ENCODE peak calls at places on chromosomes 16 and 17, in eight cellular contexts. Y, M, N, I, G, K, O and U are unnamed samples.

GRCh38 chr17:83198366-83199341 is 119.2 kb downstream of the METRNL start:
- DNase-seq in Y (peak; percentile 21), M (no peak), N (peak; percentile 56), I (peak; percentile 3), G (no peak), K (peak; percentile 4), O (no peak), U (no peak)

GRCh38 chr17:17151055-17151454 is 55.1 kb downstream of the PLD6 start:
- DNase-seq in Y (no peak), M (peak; percentile 52), N (no peak), I (no peak), G (peak; percentile 90), K (no peak), O (no peak), U (no peak)

GRCh38 chr16:1314399-1315068 is 5.1 kb downstream of the UBE2I start:
- DNase-seq in Y (no peak), M (no peak), N (no peak), I (no peak), G (no peak), K (no peak), O (no peak), U (no peak)

GRCh38 chr16:57469917-57470470 is 7.5 kb downstream of the POLR2C start:
- DNase-seq in Y (no peak), M (peak; percentile 49), N (no peak), I (no peak), G (no peak), K (no peak), O (no peak), U (no peak)

GRCh38 chr16:23670137-23670776 is 8.4 kb upstream of the PLK1 start:
- DNase-seq in Y (no peak), M (no peak), N (no peak), I (no peak), G (peak; percentile 95), K (no peak), O (no peak), U (no peak)

GRCh38 chr17:71188811-71189492 is 931.9 kb upstream of the SOX9 start:
- DNase-seq in Y (no peak), M (no peak), N (no peak), I (no peak), G (peak; percentile 95), K (no peak), O (no peak), U (no peak)

GRCh38 chr17:72850410-72850809 is 242.1 kb downstream of the SLC39A11 start:
- DNase-seq in Y (no peak), M (peak; percentile 18), N (no peak), I (no peak), G (peak; percentile 84), K (no peak), O (no peak), U (no peak)

GRCh38 chr17:8572767-8573166 is 57.8 kb downstream of the MYH10 start:
- DNase-seq in Y (no peak), M (no peak), N (no peak), I (no peak), G (no peak), K (no peak), O (no peak), U (no peak)

GRCh38 chr17:4310349-4311060 is 46.7 kb upstream of the ANKFY1 start:
- DNase-seq in Y (no peak), M (no peak), N (no peak), I (peak; percentile 59), G (peak; percentile 54), K (no peak), O (no peak), U (no peak)

GRCh38 chr16:14405611-14406537 is 224.2 kb downstream of the PARN start:
- DNase-seq in Y (peak; percentile 56), M (peak; percentile 59), N (peak; percentile 3), I (no peak), G (no peak), K (no peak), O (peak; percentile 100), U (no peak)

GRCh38 chr16:14370736-14371234 is 259.3 kb downstream of the PARN start:
- DNase-seq in Y (no peak), M (no peak), N (no peak), I (no peak), G (no peak), K (no peak), O (no peak), U (peak; percentile 81)

GRCh38 chr16:89193021-89193575 is 7.2 kb downstream of the SLC22A31 start:
- DNase-seq in Y (peak; percentile 84), M (peak; percentile 84), N (peak; percentile 86), I (peak; percentile 19), G (peak; percentile 86), K (no peak), O (peak; percentile 84), U (no peak)

GRCh38 chr17:74211141-74211928 is 2.0 kb upstream of the TTYH2 start:
- DNase-seq in Y (no peak), M (no peak), N (no peak), I (no peak), G (no peak), K (no peak), O (peak; percentile 73), U (no peak)

GRCh38 chr17:76493505-76494167 is 7.6 kb downstream of the RHBDF2 start:
- DNase-seq in Y (no peak), M (no peak), N (no peak), I (no peak), G (no peak), K (no peak), O (no peak), U (no peak)

GRCh38 chr17:34378664-34379101 is 15.7 kb upstream of the CCL1 start:
- DNase-seq in Y (no peak), M (no peak), N (no peak), I (no peak), G (no peak), K (no peak), O (no peak), U (no peak)
- H3K4me3 ChIP-seq in Y (no peak overlapping the region), M (no peak overlapping the region), N (no peak overlapping the region), I (no peak overlapping the region), G (peak overlapping the region; percentile 11), K (no peak overlapping the region), O (no peak overlapping the region), U (no peak overlapping the region)

GRCh38 chr16:22206847-22207714 is 1.0 kb downstream of the EEF2K start:
- DNase-seq in Y (peak; percentile 85), M (peak; percentile 37), N (peak; percentile 88), I (peak; percentile 93), G (peak; percentile 57), K (peak; percentile 75), O (peak; percentile 61), U (no peak)

GRCh38 chr16:22206013-22206846 is at the start of gene EEF2K:
- DNase-seq in Y (peak; percentile 96), M (peak; percentile 98), N (peak; percentile 93), I (peak; percentile 97), G (peak; percentile 95), K (peak; percentile 86), O (peak; percentile 83), U (peak; percentile 96)

GRCh38 chr16:22204091-22204655 is 1.9 kb upstream of the EEF2K start:
- DNase-seq in Y (no peak), M (no peak), N (peak; percentile 4), I (no peak), G (no peak), K (no peak), O (no peak), U (no peak)

GRCh38 chr16:22207715-22208360 is 1.8 kb downstream of the EEF2K start:
- DNase-seq in Y (no peak), M (no peak), N (no peak), I (no peak), G (no peak), K (no peak), O (no peak), U (no peak)

GRCh38 chr16:22205577-22206012 is 483 bp upstream of the EEF2K start:
- DNase-seq in Y (no peak), M (no peak), N (no peak), I (no peak), G (no peak), K (no peak), O (no peak), U (no peak)
- TF ChIP-seq POLR2A in Y (no peak), M (no peak), N (no peak), I (no peak), G (no peak), K (no peak), O (no peak), U (no peak)

DNA sequence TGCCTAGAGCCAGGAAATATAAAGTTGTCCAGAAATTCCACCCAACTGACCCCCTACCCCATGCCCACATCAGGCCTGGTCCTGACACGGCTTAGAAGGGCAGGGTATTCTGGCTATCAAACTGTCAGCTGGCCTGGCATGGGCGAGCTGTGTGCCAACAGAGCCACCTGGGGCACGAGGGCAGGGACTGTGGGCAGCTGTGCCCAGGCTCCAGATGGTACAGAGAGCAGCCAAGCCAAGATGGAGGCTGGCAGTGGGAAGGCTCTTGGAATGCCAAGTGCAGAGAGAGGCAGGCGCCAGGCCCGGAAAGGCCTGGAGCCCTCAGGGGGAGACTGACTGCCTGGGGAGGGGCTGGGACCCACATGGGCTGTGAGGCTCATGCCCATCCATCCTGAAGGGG is 24.3 kb upstream of the PHF12 start:
- DNase-seq in Y (no peak), M (no peak), N (no peak), I (no peak), G (no peak), K (no peak), O (no peak), U (no peak)
- H3K4me1 ChIP-seq in Y (peaks cover under 1% of the 10 kb centered on the region), M (no peaks in the 10 kb centered on the region), N (peaks cover 18% of the 10 kb centered on the region), I (peaks cover 25% of the 10 kb centered on the region), G (peaks cover 2% of the 10 kb centered on the region), K (no peaks in the 10 kb centered on the region), O (no peaks in the 10 kb centered on the region), U (peaks cover 2% of the 10 kb centered on the region)

GRCh38 chr17:79607941-79608728 is 2.7 kb downstream of the RBFOX3 start:
- DNase-seq in Y (no peak), M (peak; percentile 27), N (no peak), I (peak; percentile 23), G (no peak), K (no peak), O (peak; percentile 83), U (no peak)
- H3K4me3 ChIP-seq in Y (no peak overlapping the region), M (no peak overlapping the region), N (no peak overlapping the region), I (no peak overlapping the region), G (no peak overlapping the region), K (no peak overlapping the region), O (peak overlapping the region; percentile 60), U (no peak overlapping the region)

DNA sequence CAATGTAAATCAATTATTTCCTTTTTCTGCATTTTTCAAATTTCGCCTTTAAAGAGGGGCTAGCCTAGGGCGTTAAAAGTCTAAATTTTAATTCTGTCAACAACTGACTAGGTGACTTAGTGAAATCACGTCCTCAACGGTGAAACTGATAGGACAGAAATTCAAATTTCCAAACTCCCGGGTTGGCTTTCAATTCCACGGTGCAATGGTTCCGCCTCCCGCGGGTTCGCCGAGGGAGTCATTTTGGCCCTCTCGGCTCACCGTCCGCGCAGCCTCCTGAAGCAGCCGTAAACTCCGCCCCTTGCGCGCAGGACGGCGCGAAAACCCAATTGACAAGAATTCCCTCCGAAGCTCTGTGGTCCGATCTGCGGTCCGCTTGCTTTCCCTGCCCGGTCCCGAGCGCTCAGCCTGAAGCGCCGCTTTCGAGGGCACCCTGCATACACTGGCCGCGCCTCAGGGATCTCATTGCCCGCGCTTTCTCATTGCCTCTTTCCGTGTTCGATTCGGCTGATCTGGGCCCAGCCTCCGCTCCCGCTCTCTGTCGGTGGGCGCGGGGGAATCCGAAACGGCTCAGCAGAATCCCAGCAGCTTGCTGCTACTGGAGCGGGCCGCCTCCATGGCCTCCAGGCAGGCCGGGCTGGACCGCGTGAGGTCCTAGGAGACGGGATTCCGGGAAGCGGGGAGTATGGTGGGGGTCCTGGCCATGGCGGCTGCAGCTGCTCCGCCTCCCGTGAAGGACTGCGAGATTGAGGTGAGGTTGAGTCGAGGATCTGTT is at the start of gene ATAD5:
- DNase-seq in Y (peak; percentile 93), M (peak; percentile 95), N (peak; percentile 93), I (peak; percentile 95), G (peak; percentile 91), K (peak; percentile 91), O (peak; percentile 91), U (no peak)
- TF ChIP-seq POLR2A in Y (no peak), M (peak; percentile 30), N (no peak), I (peak; percentile 18), G (no peak), K (no peak), O (peak; percentile 90), U (no peak)